ENCODE peak calls at places on chromosomes 3 and 15, in five cellular contexts. One of them, this sample, is unnamed.

GRCh38 chr15:74505837-74506514 is 35.0 kb upstream of the ARID3B start:
- DNase-seq in HepG2: no peak
- DNase-seq in K562: no peak
- DNase-seq in H1: no peak
- DNase-seq in SK-N-SH: no peak
- DNase-seq in this sample: no peak

GRCh38 chr3:197181751-197182150 is 116.7 kb downstream of the DLG1 start:
- DNase-seq in HepG2: no peak
- DNase-seq in K562: no peak
- DNase-seq in SK-N-SH: no peak
- DNase-seq in H1: no peak
- DNase-seq in this sample: no peak

GRCh38 chr3:195886181-195887141 is 21.9 kb downstream of the TNK2 start:
- DNase-seq in HepG2: no peak
- DNase-seq in SK-N-SH: no peak
- DNase-seq in K562: peak
- DNase-seq in H1: no peak
- DNase-seq in this sample: no peak

GRCh38 chr15:63967616-63968015 is 78.7 kb downstream of the DAPK2 start:
- DNase-seq in SK-N-SH: no peak
- DNase-seq in K562: no peak
- DNase-seq in H1: no peak
- DNase-seq in HepG2: no peak
- DNase-seq in this sample: no peak

GRCh38 chr3:55508335-55508734 is 21.2 kb upstream of the WNT5A start:
- DNase-seq in HepG2: no peak
- DNase-seq in H1: no peak
- DNase-seq in K562: no peak
- DNase-seq in SK-N-SH: no peak
- DNase-seq in this sample: no peak

GRCh38 chr3:195813916-195814486 is 2.3 kb upstream of the MUC4 start:
- DNase-seq in H1: no peak
- DNase-seq in K562: no peak
- DNase-seq in SK-N-SH: no peak
- DNase-seq in HepG2: no peak
- DNase-seq in this sample: no peak

GRCh38 chr3:36714343-36714742 is 50.0 kb downstream of the DCLK3 start:
- DNase-seq in SK-N-SH: no peak
- DNase-seq in H1: no peak
- DNase-seq in HepG2: no peak
- DNase-seq in K562: no peak
- DNase-seq in this sample: no peak

GRCh38 chr3:177525987-177526712 is 328.9 kb upstream of the TBL1XR1 start:
- DNase-seq in HepG2: peak
- DNase-seq in SK-N-SH: no peak
- DNase-seq in H1: no peak
- DNase-seq in K562: no peak
- DNase-seq in this sample: peak

GRCh38 chr3:16132926-16133325 is 41.6 kb upstream of the GALNT15 start:
- DNase-seq in K562: no peak
- DNase-seq in HepG2: no peak
- DNase-seq in SK-N-SH: no peak
- DNase-seq in H1: no peak
- DNase-seq in this sample: no peak

GRCh38 chr3:113885050-113885449 is 46.5 kb downstream of the GRAMD1C start:
- DNase-seq in H1: no peak
- DNase-seq in SK-N-SH: no peak
- DNase-seq in HepG2: no peak
- DNase-seq in K562: no peak
- DNase-seq in this sample: no peak

GRCh38 chr15:101088788-101089578 is 162.9 kb downstream of the CHSY1 start:
- DNase-seq in K562: peak
- DNase-seq in HepG2: peak
- DNase-seq in SK-N-SH: peak
- DNase-seq in H1: peak
- DNase-seq in this sample: peak

GRCh38 chr3:105399611-105400010 is 32.9 kb downstream of the ALCAM start:
- DNase-seq in H1: no peak
- DNase-seq in SK-N-SH: no peak
- DNase-seq in K562: no peak
- DNase-seq in HepG2: no peak
- DNase-seq in this sample: no peak

GRCh38 chr3:42809202-42809601 is at the start of gene ACKR2:
- DNase-seq in SK-N-SH: no peak
- DNase-seq in K562: no peak
- DNase-seq in H1: no peak
- DNase-seq in HepG2: no peak
- DNase-seq in this sample: no peak

GRCh38 chr3:128489860-128490649 is 2.9 kb downstream of the GATA2 start:
- DNase-seq in SK-N-SH: no peak
- DNase-seq in K562: no peak
- DNase-seq in H1: peak
- DNase-seq in HepG2: peak
- DNase-seq in this sample: peak

GRCh38 chr3:835096-835495 is 257.7 kb upstream of the CNTN6 start:
- DNase-seq in H1: no peak
- DNase-seq in HepG2: no peak
- DNase-seq in K562: no peak
- DNase-seq in SK-N-SH: no peak
- DNase-seq in this sample: no peak

GRCh38 chr15:100958326-100959065 is 39.3 kb downstream of the LRRK1 start:
- DNase-seq in HepG2: no peak
- DNase-seq in K562: no peak
- DNase-seq in SK-N-SH: no peak
- DNase-seq in H1: no peak
- DNase-seq in this sample: no peak

GRCh38 chr3:16140116-16140893 is 34.2 kb upstream of the GALNT15 start:
- DNase-seq in K562: no peak
- DNase-seq in H1: no peak
- DNase-seq in SK-N-SH: no peak
- DNase-seq in HepG2: no peak
- DNase-seq in this sample: no peak

GRCh38 chr3:22361465-22361864 is 610.5 kb upstream of the ZNF385D start:
- DNase-seq in HepG2: no peak
- DNase-seq in SK-N-SH: no peak
- DNase-seq in H1: no peak
- DNase-seq in K562: no peak
- DNase-seq in this sample: no peak

GRCh38 chr3:109927161-109927560 is 589.8 kb upstream of the DPPA4 start:
- DNase-seq in K562: no peak
- DNase-seq in H1: no peak
- DNase-seq in SK-N-SH: peak
- DNase-seq in HepG2: peak
- DNase-seq in this sample: no peak

GRCh38 chr3:4976109-4976508 is 3.1 kb upstream of the BHLHE40 start:
- DNase-seq in K562: peak
- DNase-seq in SK-N-SH: peak
- DNase-seq in HepG2: peak
- DNase-seq in H1: peak
- DNase-seq in this sample: peak

GRCh38 chr15:101332061-101332467 is 37.0 kb upstream of the SNRPA1 start:
- DNase-seq in SK-N-SH: no peak
- DNase-seq in H1: no peak
- DNase-seq in HepG2: no peak
- DNase-seq in K562: no peak
- DNase-seq in this sample: no peak

GRCh38 chr3:29183346-29184087 is 97.4 kb upstream of the RBMS3 start:
- DNase-seq in H1: no peak
- DNase-seq in K562: no peak
- DNase-seq in SK-N-SH: no peak
- DNase-seq in HepG2: no peak
- DNase-seq in this sample: no peak

GRCh38 chr3:189927975-189928895 is 192.5 kb downstream of the P3H2 start:
- DNase-seq in SK-N-SH: no peak
- DNase-seq in H1: no peak
- DNase-seq in K562: no peak
- DNase-seq in HepG2: no peak
- DNase-seq in this sample: no peak

GRCh38 chr15:49721091-49721490 is 100.2 kb downstream of the DTWD1 start:
- DNase-seq in SK-N-SH: peak
- DNase-seq in K562: no peak
- DNase-seq in H1: no peak
- DNase-seq in HepG2: no peak
- DNase-seq in this sample: no peak

GRCh38 chr3:77859131-77859530 is 819.2 kb downstream of the ROBO2 start:
- DNase-seq in H1: no peak
- DNase-seq in SK-N-SH: no peak
- DNase-seq in HepG2: no peak
- DNase-seq in K562: no peak
- DNase-seq in this sample: no peak

GRCh38 chr3:51389423-51390183 is 1.5 kb upstream of the RBM15B start:
- DNase-seq in SK-N-SH: peak
- DNase-seq in K562: peak
- DNase-seq in H1: peak
- DNase-seq in HepG2: peak
- DNase-seq in this sample: no peak

GRCh38 chr3:143529018-143529478 is 319.2 kb downstream of the SLC9A9 start:
- DNase-seq in H1: no peak
- DNase-seq in HepG2: no peak
- DNase-seq in SK-N-SH: no peak
- DNase-seq in K562: no peak
- DNase-seq in this sample: no peak

GRCh38 chr3:169148448-169149348 is 514.8 kb downstream of the MECOM start:
- DNase-seq in K562: peak
- DNase-seq in SK-N-SH: peak
- DNase-seq in HepG2: no peak
- DNase-seq in H1: no peak
- DNase-seq in this sample: no peak

GRCh38 chr15:65904301-65904700 is 35.0 kb downstream of the RAB11A start:
- DNase-seq in HepG2: no peak
- DNase-seq in H1: peak
- DNase-seq in SK-N-SH: no peak
- DNase-seq in K562: peak
- DNase-seq in this sample: no peak

GRCh38 chr3:4270726-4271125 is 32.4 kb upstream of the SETMAR start:
- DNase-seq in K562: no peak
- DNase-seq in HepG2: no peak
- DNase-seq in SK-N-SH: no peak
- DNase-seq in H1: no peak
- DNase-seq in this sample: no peak

DNA sequence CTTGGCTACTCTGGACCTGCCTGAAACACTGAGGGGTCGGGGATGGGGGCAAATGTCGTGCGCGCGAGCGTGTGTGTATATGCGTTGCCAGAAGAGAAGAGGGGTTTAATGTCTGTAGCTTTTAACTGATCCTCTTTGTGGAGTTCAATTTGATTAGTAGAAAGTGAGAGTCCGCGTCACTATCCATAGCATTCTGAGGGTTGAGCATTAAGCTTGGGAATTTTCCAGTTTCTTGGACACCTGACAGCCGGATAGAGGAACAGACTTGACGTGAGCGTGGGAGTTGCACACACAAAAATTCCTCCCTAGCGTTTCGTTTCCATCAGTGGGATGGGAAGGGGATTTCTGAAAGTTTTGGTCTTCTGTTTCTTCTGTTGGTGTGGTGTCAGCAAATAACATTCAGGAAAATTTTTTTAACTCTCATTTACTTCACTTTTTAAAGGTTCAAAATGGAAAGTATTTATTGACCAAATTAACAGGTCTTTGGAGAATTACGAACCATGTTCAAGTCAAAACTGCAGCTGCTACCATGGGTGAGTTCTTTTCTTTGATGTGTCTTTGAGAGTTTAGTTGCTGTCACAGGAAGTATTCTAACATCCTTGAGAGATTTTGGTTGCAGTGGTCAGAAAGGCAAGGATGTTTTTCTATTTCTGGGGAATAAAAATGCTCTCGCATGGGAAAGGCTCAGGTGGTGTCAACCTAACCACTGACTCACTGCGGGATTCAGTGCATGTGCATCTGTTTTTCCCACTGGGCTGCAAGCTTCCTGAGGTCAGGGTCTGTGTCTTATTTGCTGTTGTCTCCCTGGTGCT is 821 bp downstream of the POGLUT1 start:
- DNase-seq in H1: no peak
- DNase-seq in SK-N-SH: no peak
- DNase-seq in K562: no peak
- DNase-seq in HepG2: no peak
- DNase-seq in this sample: peak
- TF ChIP-seq JUND in H1: no peak
- TF ChIP-seq JUND in SK-N-SH: no peak
- TF ChIP-seq JUND in K562: no peak
- TF ChIP-seq JUND in HepG2: no peak
- TF ChIP-seq JUND in this sample: no peak

GRCh38 chr3:162263596-162263995 is 767.0 kb downstream of the OTOL1 start:
- DNase-seq in SK-N-SH: no peak
- DNase-seq in HepG2: no peak
- DNase-seq in H1: no peak
- DNase-seq in K562: no peak
- DNase-seq in this sample: no peak
- TF ChIP-seq JUND in SK-N-SH: no peak
- TF ChIP-seq JUND in HepG2: no peak
- TF ChIP-seq JUND in H1: no peak
- TF ChIP-seq JUND in K562: no peak
- TF ChIP-seq JUND in this sample: no peak

DNA sequence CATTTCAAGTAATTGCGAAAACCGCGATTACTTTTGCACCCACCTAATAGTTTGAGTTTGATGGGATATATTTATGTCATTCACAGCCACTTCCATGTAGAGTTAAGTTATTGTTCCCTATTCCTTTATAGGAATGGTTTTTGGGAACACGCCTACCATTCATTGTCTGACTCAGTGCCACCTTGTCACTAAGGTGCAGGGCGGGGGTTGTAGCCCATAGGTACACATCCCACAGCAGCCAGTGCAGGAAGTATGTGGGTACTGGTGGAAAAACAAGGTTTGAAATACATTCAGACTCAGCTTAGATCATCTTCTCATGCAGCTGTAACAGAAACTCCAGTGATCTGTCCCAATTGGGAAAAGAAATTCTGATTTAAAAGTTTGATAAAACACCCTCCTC is 48.2 kb upstream of the CFAP161 start:
- DNase-seq in K562: no peak
- DNase-seq in H1: no peak
- DNase-seq in HepG2: no peak
- DNase-seq in SK-N-SH: no peak
- DNase-seq in this sample: no peak
- TF ChIP-seq JUND in K562: no peak
- TF ChIP-seq JUND in H1: no peak
- TF ChIP-seq JUND in HepG2: no peak
- TF ChIP-seq JUND in SK-N-SH: no peak
- TF ChIP-seq JUND in this sample: no peak

GRCh38 chr15:77836116-77836798 is 203.5 kb upstream of the LINGO1 start:
- DNase-seq in HepG2: no peak
- DNase-seq in SK-N-SH: peak
- DNase-seq in H1: no peak
- DNase-seq in K562: peak
- DNase-seq in this sample: peak

GRCh38 chr15:77838595-77838994 is 205.9 kb upstream of the LINGO1 start:
- DNase-seq in K562: no peak
- DNase-seq in SK-N-SH: no peak
- DNase-seq in HepG2: no peak
- DNase-seq in H1: no peak
- DNase-seq in this sample: no peak

GRCh38 chr15:77838061-77838460 is 205.3 kb upstream of the LINGO1 start:
- DNase-seq in K562: no peak
- DNase-seq in HepG2: no peak
- DNase-seq in H1: no peak
- DNase-seq in SK-N-SH: no peak
- DNase-seq in this sample: no peak

GRCh38 chr15:77837649-77838025 is 204.9 kb upstream of the LINGO1 start:
- DNase-seq in H1: no peak
- DNase-seq in HepG2: no peak
- DNase-seq in K562: no peak
- DNase-seq in SK-N-SH: no peak
- DNase-seq in this sample: no peak

GRCh38 chr15:77836901-77837648 is 204.4 kb upstream of the LINGO1 start:
- DNase-seq in HepG2: no peak
- DNase-seq in H1: no peak
- DNase-seq in SK-N-SH: no peak
- DNase-seq in K562: no peak
- DNase-seq in this sample: no peak
- TF ChIP-seq JUND in HepG2: no peak
- TF ChIP-seq JUND in H1: no peak
- TF ChIP-seq JUND in SK-N-SH: no peak
- TF ChIP-seq JUND in K562: no peak
- TF ChIP-seq JUND in this sample: no peak